ENCODE peak calls at places on chromosomes 16 and 17, in seven cellular contexts. L is mesendoderm, W is neuronal stem cell, Y is IMR-90, N is H9, D is mesenchymal stem cell, G is trophoblast cell. H is an unnamed sample.

GRCh38 chr17:74619077-74619673 is 4.4 kb downstream of the CD300E start:
- DNase-seq in L (no peak), W (no peak), Y (no peak), N (no peak), D (no peak), G (no peak), H (no peak)

GRCh38 chr17:16352303-16352837 is 899 bp downstream of the CENPV start:
- DNase-seq in L (peak), W (peak), Y (peak), N (peak), D (peak), G (no peak), H (no peak)

GRCh38 chr17:2070241-2071023 is 15.5 kb downstream of the HIC1 start:
- DNase-seq in L (peak), W (no peak), Y (no peak), N (peak), D (peak), G (peak), H (no peak)

GRCh38 chr17:27601069-27601974 is 29.7 kb upstream of the LGALS9 start:
- DNase-seq in L (peak), W (peak), Y (peak), N (peak), D (peak), G (peak), H (peak)

GRCh38 chr16:27598226-27598625 is 48.3 kb downstream of the KATNIP start:
- DNase-seq in L (no peak), W (no peak), Y (no peak), N (no peak), D (no peak), G (no peak), H (no peak)

GRCh38 chr17:40555296-40556190 is 9.7 kb downstream of the CCR7 start:
- DNase-seq in L (no peak), W (no peak), Y (no peak), N (no peak), D (no peak), G (peak), H (no peak)

GRCh38 chr17:30433514-30433913 is 43.7 kb upstream of the GOSR1 start:
- DNase-seq in L (no peak), W (no peak), Y (peak), N (no peak), D (peak), G (no peak), H (no peak)

GRCh38 chr16:16105646-16106045 is 117.6 kb downstream of the ABCC6 start:
- DNase-seq in L (no peak), W (no peak), Y (no peak), N (no peak), D (no peak), G (no peak), H (no peak)

GRCh38 chr16:2090819-2091721 is 43.3 kb downstream of the TSC2 start:
- DNase-seq in L (peak), W (peak), Y (no peak), N (peak), D (peak), G (peak), H (peak)

GRCh38 chr17:28173071-28173561 is 130.6 kb downstream of the NLK start:
- DNase-seq in L (peak), W (no peak), Y (no peak), N (no peak), D (peak), G (no peak), H (no peak)

GRCh38 chr16:46859719-46860152 is 24.4 kb upstream of the GPT2 start:
- DNase-seq in L (peak), W (no peak), Y (peak), N (no peak), D (peak), G (peak), H (no peak)

GRCh38 chr17:21059761-21060160 is 16.9 kb upstream of the USP22 start:
- DNase-seq in L (no peak), W (no peak), Y (no peak), N (no peak), D (no peak), G (no peak), H (no peak)

GRCh38 chr16:4624827-4625616 is 396 bp downstream of the MGRN1 start:
- DNase-seq in L (peak), W (peak), Y (peak), N (peak), D (peak), G (peak), H (no peak)

GRCh38 chr17:75084039-75084660 is 3.6 kb upstream of the SLC16A5 start:
- DNase-seq in L (peak), W (no peak), Y (no peak), N (no peak), D (peak), G (no peak), H (no peak)

GRCh38 chr17:57566724-57567123 is 178.4 kb downstream of the CCDC182 start:
- DNase-seq in L (no peak), W (no peak), Y (no peak), N (no peak), D (no peak), G (no peak), H (no peak)
- H3K18ac ChIP-seq in L (no peak), W (no peak), Y (no peak), N (no peak), D (no peak), G (no peak), H (no peak)

GRCh38 chr16:72744064-72744793 is 303.7 kb downstream of the ZFHX3 start:
- DNase-seq in L (no peak), W (no peak), Y (no peak), N (no peak), D (no peak), G (no peak), H (no peak)
- H3K18ac ChIP-seq in L (no peak), W (no peak), Y (no peak), N (no peak), D (no peak), G (no peak), H (no peak)

DNA sequence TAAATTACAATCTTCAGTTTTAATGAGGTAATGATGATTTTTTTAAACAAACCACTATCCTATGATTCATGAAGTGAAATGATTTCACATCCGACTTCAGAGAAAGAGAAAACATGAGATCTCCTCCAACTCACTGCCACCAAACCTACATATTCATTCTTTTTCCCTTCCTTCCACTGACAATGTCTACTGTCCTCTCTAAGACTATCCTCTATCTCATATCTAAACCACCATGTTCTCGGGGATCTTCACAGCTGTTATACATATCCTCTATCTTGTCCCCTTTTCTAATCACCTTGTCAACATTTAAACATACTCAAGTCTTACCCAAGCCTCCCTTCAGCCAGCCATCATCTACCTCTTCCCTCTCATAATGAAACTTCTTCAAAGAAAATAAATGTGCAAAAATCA is 53.5 kb downstream of the SMURF2 start:
- DNase-seq in L (no peak), W (no peak), Y (peak), N (no peak), D (peak), G (no peak), H (no peak)
- H3K18ac ChIP-seq in L (no peak), W (no peak), Y (no peak), N (no peak), D (no peak), G (no peak), H (no peak)

DNA sequence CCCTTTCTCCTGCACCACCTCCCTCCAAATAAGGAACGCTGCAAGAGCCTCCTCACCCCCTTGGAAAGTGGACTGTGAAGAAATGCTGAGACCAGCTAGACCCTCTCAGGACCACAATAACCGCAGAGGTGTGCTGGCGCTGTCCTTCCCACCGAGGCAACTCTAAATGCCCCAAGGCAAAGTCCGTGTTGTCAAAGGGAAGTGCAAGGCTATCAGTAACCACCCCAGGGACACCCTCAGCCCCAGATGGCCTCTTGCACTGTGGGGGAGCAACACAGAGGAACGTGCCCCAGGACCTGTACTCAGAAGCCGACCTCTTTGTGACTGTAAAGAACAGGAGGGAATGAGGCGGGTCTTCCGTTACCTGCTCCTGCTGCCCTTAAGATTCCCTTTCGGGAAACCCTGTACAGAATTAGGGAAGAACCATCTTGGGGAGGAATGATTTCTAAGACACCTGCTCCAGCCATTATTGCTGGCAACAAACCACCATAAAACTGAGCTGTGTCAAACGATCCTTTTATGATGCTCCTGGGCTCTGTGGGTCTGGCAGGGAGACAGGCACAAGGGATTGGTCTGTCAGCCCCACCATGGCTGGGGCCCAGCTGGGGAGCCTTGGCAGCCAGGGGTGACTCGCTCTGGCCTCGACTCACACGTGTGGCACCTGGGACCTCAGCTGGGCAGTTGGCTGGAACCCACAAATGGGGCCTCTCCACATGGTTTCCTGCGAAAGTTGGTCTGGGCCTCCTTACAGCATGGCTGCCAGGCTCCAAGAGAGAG is 14.6 kb upstream of the MED9 start:
- DNase-seq in L (no peak), W (no peak), Y (peak), N (no peak), D (no peak), G (no peak), H (no peak)
- H3K18ac ChIP-seq in L (no peak), W (peak), Y (no peak), N (no peak), D (no peak), G (no peak), H (no peak)

GRCh38 chr16:593406-593805 is 3.5 kb downstream of the RAB40C start:
- DNase-seq in L (no peak), W (no peak), Y (no peak), N (no peak), D (no peak), G (peak), H (no peak)
- H3K18ac ChIP-seq in L (no peak), W (no peak), Y (no peak), N (no peak), D (no peak), G (peak), H (no peak)

DNA sequence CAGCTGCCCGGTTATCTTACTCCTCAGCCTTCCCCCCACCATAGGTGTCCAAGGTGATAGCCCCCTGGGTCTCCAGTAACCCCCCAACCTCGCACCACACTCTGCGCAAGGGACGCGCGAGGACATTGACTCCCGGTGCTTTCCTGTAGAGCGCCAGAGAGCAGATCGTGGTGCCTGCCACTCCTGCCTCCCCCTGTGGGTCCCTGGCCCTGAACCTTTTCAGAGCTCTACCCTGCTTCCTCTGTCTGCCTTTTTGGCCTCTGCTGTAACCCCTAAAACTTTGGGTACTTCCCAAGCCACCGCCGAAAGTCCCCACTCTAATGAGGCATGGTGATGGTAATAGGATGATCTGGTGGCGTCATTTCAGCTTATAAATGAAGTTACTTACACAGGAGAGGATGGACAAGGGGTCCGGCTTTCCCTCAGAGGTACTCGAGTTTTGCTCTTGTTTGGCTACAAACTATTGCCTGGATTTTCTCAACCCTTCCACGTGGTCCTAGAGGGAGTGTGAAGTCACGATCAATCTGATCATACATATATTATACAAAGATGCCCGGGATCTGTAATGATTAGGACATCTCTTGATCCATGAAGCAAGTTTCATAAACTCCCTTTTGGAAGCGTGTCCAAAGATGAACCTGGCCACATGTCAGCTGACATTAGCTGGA is 2.1 kb upstream of the CDH11 start:
- DNase-seq in L (peak), W (no peak), Y (peak), N (no peak), D (peak), G (no peak), H (no peak)
- H3K18ac ChIP-seq in L (peak), W (peak), Y (peak), N (no peak), D (peak), G (peak), H (no peak)

DNA sequence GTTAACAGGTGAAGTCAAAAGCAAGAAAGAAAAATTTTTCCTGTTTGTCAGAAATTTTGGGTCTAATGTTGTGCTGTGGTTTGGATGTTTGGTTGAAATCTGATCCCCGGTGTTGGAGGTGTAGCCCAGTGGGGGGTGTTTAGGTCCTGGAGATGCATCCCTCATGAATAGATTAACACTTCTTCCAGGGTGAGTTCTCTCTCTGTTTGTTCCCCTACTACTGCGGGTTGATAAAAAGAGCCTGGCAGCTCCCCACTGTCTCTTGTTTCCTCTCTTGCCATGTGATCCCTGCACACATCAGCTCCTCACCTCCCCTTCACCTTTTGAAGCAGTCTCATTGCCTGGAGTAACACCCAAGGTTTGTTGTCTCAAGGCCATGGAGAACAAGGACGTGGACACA is 14.6 kb upstream of the CDH8 start:
- DNase-seq in L (peak), W (no peak), Y (no peak), N (no peak), D (no peak), G (no peak), H (no peak)
- H3K18ac ChIP-seq in L (no peak), W (no peak), Y (no peak), N (no peak), D (no peak), G (no peak), H (peak)

H was measured in H1.